ENCODE peak calls at places on chromosomes 13 and 19, in seven cellular contexts. Y is naive B cell; B is K562; N is stimulated activated CD8-positive, alpha-beta memory T cell treated with anti-CD3 and anti-CD28 coated beads, Interleukin-12 subunit alpha, Interleukin-12 subunit beta, amount 100 ng/mL, for 1 hour; R is NCI-H345; D is fibroblast of pulmonary artery; J is T-helper 1 cell. W is an unnamed sample.

GRCh38 chr19:7699422-7700127 is 2.4 kb downstream of the FCER2 start:
- DNase-seq in Y (no peak), D (no peak), B (peak; percentile 74), N (no peak), R (no peak), J (no peak), W (no peak)

GRCh38 chr13:47166341-47166740 is 269.5 kb upstream of the HTR2A start:
- DNase-seq in N (no peak), J (no peak), Y (no peak), R (no peak), D (no peak), B (no peak), W (no peak)

GRCh38 chr13:24640752-24641151 is 39.5 kb upstream of the ATP12A start:
- DNase-seq in J (no peak), B (no peak), N (no peak), Y (no peak), R (no peak), D (no peak), W (no peak)

GRCh38 chr13:73754727-73755292 is 379.4 kb downstream of the KLF12 start:
- DNase-seq in B (peak; percentile 12), D (peak; percentile 84), J (no peak), N (no peak), R (peak; percentile 79), Y (peak; percentile 32), W (peak; percentile 20)

GRCh38 chr19:13024958-13025653 is 29.8 kb downstream of the NFIX start:
- DNase-seq in Y (no peak), D (no peak), R (no peak), B (no peak), N (no peak), J (no peak), W (no peak)

GRCh38 chr13:102913924-102914628 is 68.2 kb downstream of the ERCC5 start:
- DNase-seq in Y (no peak), R (no peak), D (peak; percentile 62), J (no peak), B (no peak), N (no peak), W (no peak)

GRCh38 chr19:31882709-31883108 is 462.7 kb upstream of the ZNF507 start:
- DNase-seq in B (no peak), D (no peak), R (no peak), J (no peak), Y (no peak), N (no peak), W (no peak)

GRCh38 chr19:17794731-17795494 is at the start of gene B3GNT3:
- DNase-seq in R (peak; percentile 77), Y (no peak), N (no peak), B (peak; percentile 81), J (peak; percentile 19), D (peak; percentile 39), W (no peak)

GRCh38 chr19:52297601-52298358 is 811 bp downstream of the ZNF480 start:
- DNase-seq in N (no peak), R (peak; percentile 30), D (peak; percentile 7), Y (no peak), B (no peak), J (no peak), W (no peak)

GRCh38 chr19:47490847-47491246 is 6.8 kb upstream of the KPTN start:
- DNase-seq in B (no peak), R (no peak), Y (no peak), D (no peak), N (no peak), J (no peak), W (no peak)